ENCODE peak calls at places on chromosomes 4 and X, in eight cellular contexts. One of them, this sample, is unnamed.

GRCh38 chr4:90159193-90159592 is 32.0 kb downstream of the CCSER1 start:
- DNase-seq in aorta: no peak
- DNase-seq in cardiac fibroblast: peak; percentile 5
- DNase-seq in A549: no peak
- DNase-seq in stomach: no peak
- DNase-seq in GM23248: peak; percentile 0
- DNase-seq in GM12865: no peak
- DNase-seq in tibial nerve: no peak
- DNase-seq in this sample: peak; percentile 84

GRCh38 chrX:109475174-109475891 is 6.6 kb downstream of the GUCY2F start:
- DNase-seq in GM12865: peak; percentile 11
- DNase-seq in A549: peak; percentile 54
- DNase-seq in stomach: peak; percentile 26
- DNase-seq in aorta: no peak
- DNase-seq in GM23248: peak; percentile 60
- DNase-seq in tibial nerve: no peak
- DNase-seq in cardiac fibroblast: peak; percentile 57
- DNase-seq in this sample: peak; percentile 56

GRCh38 chr4:15262396-15262795 is 165.4 kb upstream of the C1QTNF7 start:
- DNase-seq in tibial nerve: no peak
- DNase-seq in cardiac fibroblast: peak; percentile 37
- DNase-seq in aorta: no peak
- DNase-seq in GM12865: no peak
- DNase-seq in GM23248: peak; percentile 5
- DNase-seq in stomach: no peak
- DNase-seq in A549: no peak
- DNase-seq in this sample: peak; percentile 77

GRCh38 chr4:153759407-153760226 is at the start of gene RNF175:
- DNase-seq in A549: no peak
- DNase-seq in cardiac fibroblast: no peak
- DNase-seq in GM12865: no peak
- DNase-seq in aorta: peak; percentile 78
- DNase-seq in stomach: no peak
- DNase-seq in GM23248: peak; percentile 31
- DNase-seq in tibial nerve: no peak
- DNase-seq in this sample: no peak

GRCh38 chr4:41838590-41838989 is 90.1 kb upstream of the PHOX2B start:
- DNase-seq in stomach: no peak
- DNase-seq in GM23248: no peak
- DNase-seq in GM12865: no peak
- DNase-seq in A549: no peak
- DNase-seq in cardiac fibroblast: no peak
- DNase-seq in aorta: no peak
- DNase-seq in tibial nerve: no peak
- DNase-seq in this sample: no peak

GRCh38 chr4:3267576-3268394 is 18.8 kb downstream of the MSANTD1 start:
- DNase-seq in cardiac fibroblast: no peak
- DNase-seq in GM12865: no peak
- DNase-seq in aorta: peak; percentile 47
- DNase-seq in stomach: peak; percentile 19
- DNase-seq in A549: no peak
- DNase-seq in GM23248: no peak
- DNase-seq in tibial nerve: no peak
- DNase-seq in this sample: no peak

GRCh38 chr4:184664445-184665210 is 15.1 kb downstream of the PRIMPOL start:
- DNase-seq in tibial nerve: no peak
- DNase-seq in GM12865: no peak
- DNase-seq in aorta: no peak
- DNase-seq in cardiac fibroblast: peak; percentile 38
- DNase-seq in GM23248: peak; percentile 40
- DNase-seq in A549: peak; percentile 29
- DNase-seq in stomach: no peak
- DNase-seq in this sample: peak; percentile 17

GRCh38 chr4:18568600-18568999 is 547.0 kb upstream of the LCORL start:
- DNase-seq in stomach: no peak
- DNase-seq in A549: no peak
- DNase-seq in aorta: no peak
- DNase-seq in GM12865: no peak
- DNase-seq in cardiac fibroblast: peak; percentile 1
- DNase-seq in tibial nerve: no peak
- DNase-seq in GM23248: no peak
- DNase-seq in this sample: no peak

GRCh38 chr4:118585015-118585414 is 100.2 kb upstream of the METTL14 start:
- DNase-seq in stomach: no peak
- DNase-seq in A549: no peak
- DNase-seq in GM23248: no peak
- DNase-seq in GM12865: no peak
- DNase-seq in tibial nerve: no peak
- DNase-seq in cardiac fibroblast: no peak
- DNase-seq in aorta: no peak
- DNase-seq in this sample: no peak

GRCh38 chr4:118587946-118588345 is 97.2 kb upstream of the METTL14 start:
- DNase-seq in tibial nerve: no peak
- DNase-seq in GM12865: no peak
- DNase-seq in stomach: no peak
- DNase-seq in cardiac fibroblast: no peak
- DNase-seq in aorta: no peak
- DNase-seq in A549: no peak
- DNase-seq in GM23248: no peak
- DNase-seq in this sample: no peak

GRCh38 chr4:118587116-118587869 is 97.9 kb upstream of the METTL14 start:
- DNase-seq in aorta: no peak
- DNase-seq in GM23248: no peak
- DNase-seq in cardiac fibroblast: no peak
- DNase-seq in tibial nerve: no peak
- DNase-seq in GM12865: no peak
- DNase-seq in A549: no peak
- DNase-seq in stomach: no peak
- DNase-seq in this sample: no peak

GRCh38 chr4:118586357-118586790 is 98.8 kb upstream of the METTL14 start:
- DNase-seq in GM12865: no peak
- DNase-seq in tibial nerve: no peak
- DNase-seq in A549: no peak
- DNase-seq in aorta: no peak
- DNase-seq in cardiac fibroblast: no peak
- DNase-seq in GM23248: peak; percentile 13
- DNase-seq in stomach: no peak
- DNase-seq in this sample: no peak

GRCh38 chr4:118589471-118590055 is 95.6 kb upstream of the METTL14 start:
- DNase-seq in cardiac fibroblast: no peak
- DNase-seq in aorta: no peak
- DNase-seq in GM23248: no peak
- DNase-seq in GM12865: no peak
- DNase-seq in stomach: no peak
- DNase-seq in A549: no peak
- DNase-seq in tibial nerve: no peak
- DNase-seq in this sample: no peak
- H3K4me3 ChIP-seq in cardiac fibroblast: no peak overlapping the region
- H3K4me3 ChIP-seq in aorta: no peak overlapping the region
- H3K4me3 ChIP-seq in GM23248: no peak overlapping the region
- H3K4me3 ChIP-seq in GM12865: no peak overlapping the region
- H3K4me3 ChIP-seq in stomach: no peak overlapping the region
- H3K4me3 ChIP-seq in A549: no peak overlapping the region
- H3K4me3 ChIP-seq in tibial nerve: no peak overlapping the region
- H3K4me3 ChIP-seq in this sample: no peak overlapping the region

GRCh38 chr4:66279084-66279483 is 608.8 kb upstream of the EPHA5 start:
- DNase-seq in aorta: no peak
- DNase-seq in tibial nerve: no peak
- DNase-seq in A549: no peak
- DNase-seq in GM23248: no peak
- DNase-seq in GM12865: no peak
- DNase-seq in cardiac fibroblast: no peak
- DNase-seq in stomach: no peak
- DNase-seq in this sample: no peak

GRCh38 chr4:66284991-66285451 is 614.7 kb upstream of the EPHA5 start:
- DNase-seq in aorta: peak; percentile 63
- DNase-seq in cardiac fibroblast: no peak
- DNase-seq in tibial nerve: no peak
- DNase-seq in A549: no peak
- DNase-seq in GM23248: no peak
- DNase-seq in stomach: no peak
- DNase-seq in GM12865: no peak
- DNase-seq in this sample: no peak
- H3K4me3 ChIP-seq in aorta: no peak overlapping the region
- H3K4me3 ChIP-seq in cardiac fibroblast: no peak overlapping the region
- H3K4me3 ChIP-seq in tibial nerve: no peak overlapping the region
- H3K4me3 ChIP-seq in A549: no peak overlapping the region
- H3K4me3 ChIP-seq in GM23248: no peak overlapping the region
- H3K4me3 ChIP-seq in stomach: no peak overlapping the region
- H3K4me3 ChIP-seq in GM12865: no peak overlapping the region
- H3K4me3 ChIP-seq in this sample: no peak overlapping the region

DNA sequence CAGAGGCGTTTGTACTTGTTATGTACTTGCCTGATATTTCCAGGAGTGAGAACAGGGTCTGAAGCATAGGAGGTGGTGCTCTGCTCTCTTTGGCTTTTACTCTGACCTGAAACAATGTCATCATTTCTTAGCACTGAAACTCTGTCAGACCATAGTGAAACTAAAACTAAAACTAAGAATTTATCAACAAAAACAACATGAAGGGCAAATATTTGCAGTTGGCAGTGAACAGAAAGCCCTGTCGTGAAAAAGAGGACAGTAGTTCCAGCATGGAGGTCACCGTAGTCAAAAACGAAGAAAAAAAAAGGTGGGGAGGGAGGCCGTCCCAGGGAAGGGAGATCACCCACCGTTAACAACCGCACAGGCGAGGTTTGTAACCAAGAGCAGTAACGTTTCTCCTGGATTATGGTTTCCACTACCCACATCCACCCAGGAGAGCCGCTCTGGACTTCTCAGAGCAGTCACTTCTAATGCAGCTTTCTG is 97.5 kb downstream of the ANK2 start:
- DNase-seq in GM12865: peak; percentile 22
- DNase-seq in stomach: no peak
- DNase-seq in tibial nerve: no peak
- DNase-seq in cardiac fibroblast: peak; percentile 36
- DNase-seq in A549: no peak
- DNase-seq in GM23248: peak; percentile 59
- DNase-seq in aorta: no peak
- DNase-seq in this sample: no peak
- H3K4me3 ChIP-seq in GM12865: no peak overlapping the region
- H3K4me3 ChIP-seq in stomach: peak overlapping the region; percentile 39
- H3K4me3 ChIP-seq in tibial nerve: peak overlapping the region; percentile 48
- H3K4me3 ChIP-seq in cardiac fibroblast: peak overlapping the region; percentile 17
- H3K4me3 ChIP-seq in A549: peak overlapping the region; percentile 21
- H3K4me3 ChIP-seq in GM23248: peak overlapping the region; percentile 80
- H3K4me3 ChIP-seq in aorta: peak overlapping the region; percentile 77
- H3K4me3 ChIP-seq in this sample: no peak overlapping the region

GRCh38 chrX:39679497-39680157 is 418.1 kb downstream of the BCOR start:
- DNase-seq in cardiac fibroblast: no peak
- DNase-seq in GM12865: no peak
- DNase-seq in GM23248: no peak
- DNase-seq in A549: no peak
- DNase-seq in aorta: no peak
- DNase-seq in stomach: no peak
- DNase-seq in tibial nerve: no peak
- DNase-seq in this sample: no peak

GRCh38 chrX:39678914-39679313 is 418.8 kb downstream of the BCOR start:
- DNase-seq in GM12865: no peak
- DNase-seq in cardiac fibroblast: no peak
- DNase-seq in stomach: no peak
- DNase-seq in A549: no peak
- DNase-seq in aorta: no peak
- DNase-seq in GM23248: no peak
- DNase-seq in tibial nerve: no peak
- DNase-seq in this sample: no peak

GRCh38 chrX:39677987-39678840 is 419.5 kb downstream of the BCOR start:
- DNase-seq in tibial nerve: peak; percentile 13
- DNase-seq in A549: no peak
- DNase-seq in aorta: no peak
- DNase-seq in GM12865: no peak
- DNase-seq in cardiac fibroblast: no peak
- DNase-seq in GM23248: no peak
- DNase-seq in stomach: no peak
- DNase-seq in this sample: no peak

GRCh38 chrX:39682778-39683177 is 415.0 kb downstream of the BCOR start:
- DNase-seq in GM12865: peak; percentile 0
- DNase-seq in aorta: no peak
- DNase-seq in stomach: no peak
- DNase-seq in GM23248: no peak
- DNase-seq in tibial nerve: no peak
- DNase-seq in cardiac fibroblast: no peak
- DNase-seq in A549: no peak
- DNase-seq in this sample: no peak

DNA sequence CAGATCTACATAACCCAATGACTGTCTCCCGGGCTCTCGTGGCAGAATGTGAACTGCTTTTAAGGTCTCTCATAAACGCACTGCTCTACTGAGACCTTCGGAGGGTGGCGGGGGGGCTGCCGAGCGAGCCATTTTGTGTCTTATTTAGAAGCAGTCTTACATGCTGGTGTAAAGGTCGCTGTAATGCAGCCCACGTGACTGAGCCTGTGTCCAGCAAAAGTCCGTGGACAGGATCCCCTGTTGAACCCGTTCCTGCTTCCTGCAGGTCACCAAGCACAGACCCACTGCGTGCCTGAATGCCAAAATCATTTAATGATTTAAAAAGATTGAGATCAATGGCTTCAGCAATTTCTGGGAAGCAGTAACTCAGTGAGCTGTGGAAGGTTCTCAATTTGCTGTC is 415.9 kb downstream of the BCOR start:
- DNase-seq in GM12865: no peak
- DNase-seq in aorta: no peak
- DNase-seq in GM23248: no peak
- DNase-seq in stomach: no peak
- DNase-seq in tibial nerve: no peak
- DNase-seq in A549: no peak
- DNase-seq in cardiac fibroblast: no peak
- DNase-seq in this sample: no peak
- H3K4me3 ChIP-seq in GM12865: no peak overlapping the region
- H3K4me3 ChIP-seq in aorta: no peak overlapping the region
- H3K4me3 ChIP-seq in GM23248: no peak overlapping the region
- H3K4me3 ChIP-seq in stomach: no peak overlapping the region
- H3K4me3 ChIP-seq in tibial nerve: no peak overlapping the region
- H3K4me3 ChIP-seq in A549: no peak overlapping the region
- H3K4me3 ChIP-seq in cardiac fibroblast: no peak overlapping the region
- H3K4me3 ChIP-seq in this sample: no peak overlapping the region

DNA sequence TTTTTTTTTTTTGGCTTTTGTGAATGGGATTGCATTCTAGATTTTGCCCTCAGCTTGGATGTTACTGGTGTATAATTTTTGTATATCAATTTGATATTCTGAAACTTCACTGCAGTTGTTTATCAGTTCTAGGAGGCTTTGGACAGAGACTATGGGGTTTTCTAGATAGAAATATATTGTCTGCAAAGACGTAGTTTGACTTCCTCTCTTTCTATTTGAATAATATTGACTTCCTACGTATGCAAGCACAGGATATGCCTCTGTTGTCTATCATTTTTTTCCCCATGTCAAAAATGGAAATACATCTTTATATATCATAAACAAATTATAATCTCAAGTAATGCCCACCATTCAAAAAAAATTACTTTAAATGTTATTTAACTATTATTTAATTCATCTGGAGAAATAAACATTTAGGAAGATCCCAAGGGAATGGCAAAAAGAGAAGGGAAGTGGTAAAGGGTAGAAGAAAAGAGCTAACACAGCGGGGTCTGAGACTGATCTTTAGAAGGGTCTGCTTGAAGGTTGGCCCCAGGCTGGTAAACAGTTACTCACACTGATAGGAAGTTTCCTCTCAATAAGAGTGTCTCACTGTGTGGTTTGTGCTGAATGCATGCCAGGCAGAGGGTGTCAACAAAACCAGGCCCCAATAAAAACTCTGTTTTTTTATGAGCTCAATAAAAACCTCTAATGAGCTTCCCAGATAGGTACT is 35.7 kb downstream of the ZNF518B start:
- DNase-seq in tibial nerve: no peak
- DNase-seq in GM23248: no peak
- DNase-seq in cardiac fibroblast: no peak
- DNase-seq in stomach: no peak
- DNase-seq in aorta: no peak
- DNase-seq in A549: no peak
- DNase-seq in GM12865: no peak
- DNase-seq in this sample: peak; percentile 12
- H3K4me3 ChIP-seq in tibial nerve: no peak overlapping the region
- H3K4me3 ChIP-seq in GM23248: no peak overlapping the region
- H3K4me3 ChIP-seq in cardiac fibroblast: no peak overlapping the region
- H3K4me3 ChIP-seq in stomach: no peak overlapping the region
- H3K4me3 ChIP-seq in aorta: no peak overlapping the region
- H3K4me3 ChIP-seq in A549: no peak overlapping the region
- H3K4me3 ChIP-seq in GM12865: no peak overlapping the region
- H3K4me3 ChIP-seq in this sample: no peak overlapping the region